ENCODE peak calls at places on chromosomes 5 and 9, in four cellular contexts. I is neural crest cell, S is pancreas, Z is DND-41. L is an unnamed sample.

GRCh38 chr5:98453309-98453708 is 320.2 kb upstream of the RGMB start:
- DNase-seq in I (no peak), S (no peak), Z (no peak), L (no peak)

GRCh38 chr5:31824886-31825774 is 186.2 kb downstream of the PDZD2 start:
- DNase-seq in I (peak; percentile 40), S (peak; percentile 16), Z (peak; percentile 33), L (no peak)

GRCh38 chr5:95284512-95285405 is at the start of gene MCTP1:
- DNase-seq in I (peak; percentile 44), S (peak; percentile 41), Z (no peak), L (peak; percentile 60)

GRCh38 chr9:4293293-4293931 is 6.5 kb downstream of the GLIS3 start:
- DNase-seq in I (no peak), S (no peak), Z (no peak), L (no peak)

GRCh38 chr9:108813951-108814601 is 41.7 kb downstream of the ACTL7B start:
- DNase-seq in I (no peak), S (no peak), Z (no peak), L (no peak)

GRCh38 chr9:7811679-7812078 is 12.1 kb upstream of the DMAC1 start:
- DNase-seq in I (no peak), S (no peak), Z (no peak), L (no peak)

GRCh38 chr5:109939109-109939682 is 249.5 kb downstream of the MAN2A1 start:
- DNase-seq in I (no peak), S (no peak), Z (no peak), L (no peak)

GRCh38 chr5:137370511-137371071 is 128.5 kb downstream of the SPOCK1 start:
- DNase-seq in I (no peak), S (no peak), Z (no peak), L (no peak)

GRCh38 chr5:14706615-14707021 is 42.1 kb downstream of the OTULIN start:
- DNase-seq in I (no peak), S (no peak), Z (no peak), L (no peak)

GRCh38 chr9:69542942-69543704 is 129.0 kb downstream of the APBA1 start:
- DNase-seq in I (peak; percentile 36), S (no peak), Z (no peak), L (no peak)

GRCh38 chr9:27548055-27548741 is 18.6 kb upstream of the MOB3B start:
- DNase-seq in I (no peak), S (no peak), Z (no peak), L (no peak)

GRCh38 chr9:2655411-2655901 is 33.9 kb downstream of the VLDLR start:
- DNase-seq in I (no peak), S (no peak), Z (peak; percentile 63), L (no peak)

GRCh38 chr9:26955222-26955903 is 849 bp upstream of the IFT74 start:
- DNase-seq in I (no peak), S (no peak), Z (no peak), L (no peak)

GRCh38 chr5:142032747-142033631 is 20.2 kb upstream of the GNPDA1 start:
- DNase-seq in I (no peak), S (no peak), Z (no peak), L (no peak)

GRCh38 chr5:11555171-11555570 is 349.1 kb downstream of the CTNND2 start:
- DNase-seq in I (no peak), S (no peak), Z (no peak), L (no peak)

GRCh38 chr9:80191108-80191507 is 619.3 kb downstream of the TLE4 start:
- DNase-seq in I (no peak), S (no peak), Z (no peak), L (no peak)

GRCh38 chr9:127545196-127546124 is 66.6 kb upstream of the STXBP1 start:
- DNase-seq in I (no peak), S (peak; percentile 96), Z (no peak), L (no peak)

DNA sequence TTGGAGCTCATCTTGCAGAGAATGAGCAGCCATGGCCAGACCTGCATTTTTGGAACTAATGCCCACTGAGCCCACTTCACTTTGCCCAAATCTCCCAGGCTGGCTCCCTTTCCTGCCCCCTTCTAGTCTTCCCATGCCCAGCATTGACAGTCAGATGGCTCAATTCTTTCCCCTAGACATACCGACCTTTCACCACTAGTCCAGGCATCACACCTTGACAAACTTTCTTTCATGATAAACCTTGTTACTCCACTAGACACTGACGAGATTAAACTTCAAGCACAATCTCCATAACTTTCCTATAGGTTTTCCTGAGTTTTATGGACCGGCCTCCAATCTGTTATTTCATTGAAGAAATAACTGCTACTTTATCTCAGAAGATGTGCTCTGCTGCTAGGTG is 47.8 kb upstream of the RAI14 start:
- DNase-seq in I (no peak), S (no peak), Z (no peak), L (no peak)
- TF ChIP-seq CTCF in I (no peak), S (no peak), Z (no peak), L (no peak)

GRCh38 chr5:149429839-149430721 is 51.0 kb upstream of the IL17B start:
- DNase-seq in I (no peak), S (no peak), Z (no peak), L (no peak)
- TF ChIP-seq CTCF in I (no peak), S (no peak), Z (no peak), L (no peak)

GRCh38 chr5:114297915-114298314 is 64.0 kb upstream of the KCNN2 start:
- DNase-seq in I (no peak), S (no peak), Z (no peak), L (no peak)

DNA sequence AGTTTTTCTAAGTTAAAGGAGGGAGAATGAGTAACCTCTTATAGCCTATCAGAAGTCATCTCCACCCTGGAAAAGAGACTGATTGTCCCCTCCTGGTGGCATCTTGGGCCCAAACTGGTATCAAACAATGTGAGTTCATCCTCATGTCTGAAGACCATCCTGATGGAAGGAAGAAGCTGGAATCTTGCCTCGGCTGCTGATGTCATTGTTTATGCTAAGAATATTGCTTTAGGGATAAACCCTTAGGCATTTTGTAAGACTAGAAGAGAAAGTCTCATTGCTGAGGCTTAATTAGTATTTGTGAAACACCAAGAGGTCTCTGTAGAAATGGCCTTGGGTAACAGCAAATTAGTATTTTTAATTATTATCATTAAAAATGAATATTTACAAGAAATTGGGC is 65.7 kb upstream of the KCNN2 start:
- DNase-seq in I (no peak), S (no peak), Z (no peak), L (no peak)
- TF ChIP-seq CTCF in I (no peak), S (no peak), Z (no peak), L (no peak)

GRCh38 chr5:64682608-64683007 is 7.7 kb upstream of the SHISAL2B start:
- DNase-seq in I (no peak), S (no peak), Z (no peak), L (no peak)
- TF ChIP-seq CTCF in I (no peak), S (no peak), Z (no peak), L (no peak)

GRCh38 chr9:87883990-87884389 is 1.3 kb downstream of the SPATA31E1 start:
- DNase-seq in I (no peak), S (no peak), Z (no peak), L (no peak)
- TF ChIP-seq CTCF in I (no peak), S (no peak), Z (peak; percentile 8), L (no peak)

L was measured in mesothelial cell of epicardium.